ENCODE peak calls at places on chromosomes 6 and 20, in five cellular contexts. One of them, this sample, is unnamed.

GRCh38 chr20:49701313-49701731 is 12.4 kb downstream of the B4GALT5 start:
- DNase-seq in PC-3: peak; percentile 87
- DNase-seq in PC-9: peak; percentile 90
- DNase-seq in ovary: no peak
- DNase-seq in neural progenitor cell: no peak
- DNase-seq in this sample: no peak

GRCh38 chr6:18262812-18263560 is 1.3 kb downstream of the DEK start:
- DNase-seq in PC-3: peak; percentile 58
- DNase-seq in PC-9: peak; percentile 50
- DNase-seq in ovary: no peak
- DNase-seq in neural progenitor cell: peak; percentile 22
- DNase-seq in this sample: peak; percentile 80

GRCh38 chr6:26249959-26250805 is 114.8 kb upstream of the BTN3A2 start:
- DNase-seq in PC-3: peak; percentile 79
- DNase-seq in PC-9: no peak
- DNase-seq in ovary: no peak
- DNase-seq in neural progenitor cell: peak; percentile 93
- DNase-seq in this sample: peak; percentile 88

GRCh38 chr20:23508896-23509579 is 18.1 kb downstream of the CST8 start:
- DNase-seq in PC-3: no peak
- DNase-seq in PC-9: no peak
- DNase-seq in ovary: no peak
- DNase-seq in neural progenitor cell: peak; percentile 35
- DNase-seq in this sample: no peak

GRCh38 chr6:38171997-38172738 is 352.6 kb downstream of the ZFAND3 start:
- DNase-seq in PC-3: no peak
- DNase-seq in PC-9: no peak
- DNase-seq in ovary: no peak
- DNase-seq in neural progenitor cell: no peak
- DNase-seq in this sample: no peak

GRCh38 chr20:31901615-31902014 is 31.2 kb downstream of the TTLL9 start:
- DNase-seq in PC-3: no peak
- DNase-seq in PC-9: no peak
- DNase-seq in ovary: no peak
- DNase-seq in neural progenitor cell: no peak
- DNase-seq in this sample: no peak

GRCh38 chr20:15297059-15297875 is 959.9 kb upstream of the FLRT3 start:
- DNase-seq in PC-3: peak; percentile 91
- DNase-seq in PC-9: no peak
- DNase-seq in ovary: no peak
- DNase-seq in neural progenitor cell: no peak
- DNase-seq in this sample: no peak

GRCh38 chr6:39926668-39927067 is 7.6 kb downstream of the MOCS1 start:
- DNase-seq in PC-3: no peak
- DNase-seq in PC-9: no peak
- DNase-seq in ovary: no peak
- DNase-seq in neural progenitor cell: no peak
- DNase-seq in this sample: no peak

GRCh38 chr6:20790032-20790791 is 256.0 kb downstream of the CDKAL1 start:
- DNase-seq in PC-3: no peak
- DNase-seq in PC-9: no peak
- DNase-seq in ovary: no peak
- DNase-seq in neural progenitor cell: no peak
- DNase-seq in this sample: no peak

GRCh38 chr6:148002067-148002466 is 340.6 kb upstream of the SASH1 start:
- DNase-seq in PC-3: no peak
- DNase-seq in PC-9: no peak
- DNase-seq in ovary: no peak
- DNase-seq in neural progenitor cell: no peak
- DNase-seq in this sample: no peak

GRCh38 chr6:43122146-43122545 is 46.0 kb downstream of the PTK7 start:
- DNase-seq in PC-3: no peak
- DNase-seq in PC-9: no peak
- DNase-seq in ovary: no peak
- DNase-seq in neural progenitor cell: no peak
- DNase-seq in this sample: no peak

GRCh38 chr6:96878101-96878500 is 19.6 kb downstream of the NDUFAF4 start:
- DNase-seq in PC-3: no peak
- DNase-seq in PC-9: no peak
- DNase-seq in ovary: no peak
- DNase-seq in neural progenitor cell: no peak
- DNase-seq in this sample: no peak

GRCh38 chr20:46011631-46012482 is 3.1 kb downstream of the MMP9 start:
- DNase-seq in PC-3: peak; percentile 55
- DNase-seq in PC-9: no peak
- DNase-seq in ovary: no peak
- DNase-seq in neural progenitor cell: peak; percentile 42
- DNase-seq in this sample: no peak

GRCh38 chr6:24321538-24322162 is 36.2 kb downstream of the DCDC2 start:
- DNase-seq in PC-3: peak; percentile 30
- DNase-seq in PC-9: no peak
- DNase-seq in ovary: no peak
- DNase-seq in neural progenitor cell: no peak
- DNase-seq in this sample: no peak

GRCh38 chr6:83594936-83595335 is 82.6 kb downstream of the PRSS35 start:
- DNase-seq in PC-3: no peak
- DNase-seq in PC-9: no peak
- DNase-seq in ovary: no peak
- DNase-seq in neural progenitor cell: no peak
- DNase-seq in this sample: no peak

DNA sequence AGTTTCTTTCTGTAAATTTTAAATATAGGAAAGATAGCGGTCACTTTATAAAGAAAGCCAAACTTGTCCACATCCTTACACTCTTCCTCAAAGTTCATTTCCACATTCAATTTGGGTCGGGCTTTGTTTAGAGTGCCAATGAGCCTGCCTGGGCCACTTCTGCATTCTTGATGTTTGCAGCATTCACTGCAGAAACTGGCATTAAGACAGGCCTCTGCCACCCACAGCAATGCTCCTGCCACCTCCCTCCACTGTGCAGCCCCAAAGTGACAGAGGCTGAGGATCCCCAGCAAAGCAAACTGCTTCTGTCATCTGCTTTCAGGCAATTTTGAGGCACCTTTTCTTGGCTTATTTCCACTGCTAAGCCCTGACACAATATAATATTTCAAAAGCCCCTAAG is 61.2 kb downstream of the TNFAIP3 start:
- DNase-seq in PC-3: no peak
- DNase-seq in PC-9: no peak
- DNase-seq in ovary: no peak
- DNase-seq in neural progenitor cell: no peak
- DNase-seq in this sample: peak; percentile 65
- H3K4me3 ChIP-seq in PC-3: no peak overlapping the region
- H3K4me3 ChIP-seq in PC-9: no peak overlapping the region
- H3K4me3 ChIP-seq in ovary: no peak overlapping the region
- H3K4me3 ChIP-seq in neural progenitor cell: no peak overlapping the region
- H3K4me3 ChIP-seq in this sample: peak overlapping the region; percentile 15

GRCh38 chr20:35968930-35969329 is 540 bp downstream of the CNBD2 start:
- DNase-seq in PC-3: peak; percentile 44
- DNase-seq in PC-9: peak; percentile 68
- DNase-seq in ovary: no peak
- DNase-seq in neural progenitor cell: no peak
- DNase-seq in this sample: no peak

GRCh38 chr20:35967979-35968640 is at the start of gene CNBD2:
- DNase-seq in PC-3: no peak
- DNase-seq in PC-9: no peak
- DNase-seq in ovary: no peak
- DNase-seq in neural progenitor cell: no peak
- DNase-seq in this sample: no peak

DNA sequence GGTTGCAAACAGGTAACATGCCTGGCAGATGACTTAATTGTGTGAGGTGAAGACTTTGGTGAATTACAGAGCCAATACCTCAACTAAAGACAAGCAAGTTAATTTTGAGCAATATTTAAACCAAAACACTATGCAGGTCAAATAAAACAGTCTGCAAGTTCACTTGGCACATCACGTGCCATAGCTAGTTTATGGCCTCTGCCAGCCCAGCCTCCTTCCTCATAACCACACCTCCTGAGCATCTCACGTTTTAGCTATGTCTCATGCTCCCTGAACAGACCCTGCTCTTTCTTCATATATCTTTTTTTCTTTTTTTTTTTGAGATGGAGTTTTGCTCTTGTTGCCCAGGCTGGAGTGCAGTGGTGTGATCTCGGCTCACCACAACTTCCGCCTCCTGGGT is 4.5 kb upstream of the CNBD2 start:
- DNase-seq in PC-3: no peak
- DNase-seq in PC-9: no peak
- DNase-seq in ovary: no peak
- DNase-seq in neural progenitor cell: no peak
- DNase-seq in this sample: no peak
- H3K4me3 ChIP-seq in PC-3: no peak overlapping the region
- H3K4me3 ChIP-seq in PC-9: no peak overlapping the region
- H3K4me3 ChIP-seq in ovary: no peak overlapping the region
- H3K4me3 ChIP-seq in neural progenitor cell: no peak overlapping the region
- H3K4me3 ChIP-seq in this sample: no peak overlapping the region

GRCh38 chr20:58471161-58471834 is 43.9 kb downstream of the APCDD1L start:
- DNase-seq in PC-3: no peak
- DNase-seq in PC-9: no peak
- DNase-seq in ovary: peak; percentile 70
- DNase-seq in neural progenitor cell: no peak
- DNase-seq in this sample: no peak
- H3K4me3 ChIP-seq in PC-3: no peak overlapping the region
- H3K4me3 ChIP-seq in PC-9: no peak overlapping the region
- H3K4me3 ChIP-seq in ovary: no peak overlapping the region
- H3K4me3 ChIP-seq in neural progenitor cell: no peak overlapping the region
- H3K4me3 ChIP-seq in this sample: no peak overlapping the region

GRCh38 chr20:62734336-62734735 is 25.7 kb downstream of the NTSR1 start:
- DNase-seq in PC-3: no peak
- DNase-seq in PC-9: no peak
- DNase-seq in ovary: no peak
- DNase-seq in neural progenitor cell: no peak
- DNase-seq in this sample: no peak
- H3K4me3 ChIP-seq in PC-3: no peak overlapping the region
- H3K4me3 ChIP-seq in PC-9: no peak overlapping the region
- H3K4me3 ChIP-seq in ovary: no peak overlapping the region
- H3K4me3 ChIP-seq in neural progenitor cell: no peak overlapping the region
- H3K4me3 ChIP-seq in this sample: no peak overlapping the region

This sample was measured in Jurkat, Clone E6-1.